ENCODE peak calls at places on chromosomes 16 and 17, in four cellular contexts. H, Z, F and A are unnamed samples. For H3K4me1, the result is how much of the 10 kb centered on the place peaks cover.

GRCh38 chr17:39971076-39971603 is 8.3 kb downstream of the GSDMA start:
- DNase-seq in F (no peak), H (peak), Z (no peak), A (no peak)

GRCh38 chr17:47982645-47983440 is 11.9 kb downstream of the CDK5RAP3 start:
- DNase-seq in H (peak), Z (no peak), F (no peak), A (no peak)

GRCh38 chr16:4176794-4177438 is 60.7 kb upstream of the ADCY9 start:
- DNase-seq in F (peak), H (peak), Z (peak), A (peak)

GRCh38 chr17:8488931-8489330 is 53.2 kb downstream of the NDEL1 start:
- DNase-seq in F (peak), Z (peak), H (peak), A (peak)

GRCh38 chr16:17227278-17227677 is 243.5 kb downstream of the XYLT1 start:
- DNase-seq in Z (no peak), H (no peak), F (peak), A (no peak)

GRCh38 chr17:58786586-58787295 is 31.1 kb downstream of the PPM1E start:
- DNase-seq in Z (peak), H (peak), F (peak), A (peak)

GRCh38 chr16:51408357-51408756 is 257.3 kb upstream of the SALL1 start:
- DNase-seq in F (peak), H (no peak), Z (peak), A (peak)

GRCh38 chr17:37301288-37301687 is 74.5 kb upstream of the C17orf78 start:
- DNase-seq in H (peak), F (no peak), Z (peak), A (peak)

GRCh38 chr17:885971-886571 is 93.5 kb downstream of the NXN start:
- DNase-seq in Z (no peak), F (no peak), H (no peak), A (no peak)

GRCh38 chr17:67879662-67880061 is 54.4 kb downstream of the BPTF start:
- DNase-seq in Z (no peak), F (no peak), H (peak), A (no peak)

GRCh38 chr17:62869885-62870580 is 61.9 kb upstream of the MARCHF10 start:
- DNase-seq in F (peak), H (no peak), Z (peak), A (peak)

GRCh38 chr17:6508026-6508425 is 48.3 kb downstream of the PITPNM3 start:
- DNase-seq in F (no peak), H (no peak), Z (no peak), A (no peak)

GRCh38 chr17:39929657-39930407 is 2.3 kb downstream of the LRRC3C start:
- DNase-seq in H (no peak), F (peak), Z (peak), A (peak)

GRCh38 chr17:29562615-29563014 is 4.2 kb downstream of the ABHD15 start:
- DNase-seq in F (no peak), H (no peak), Z (no peak), A (no peak)

GRCh38 chr17:61159415-61159814 is 240.2 kb upstream of the TBX2 start:
- DNase-seq in F (no peak), H (no peak), Z (peak), A (peak)

GRCh38 chr17:76872221-76872873 is 4.1 kb downstream of the MGAT5B start:
- DNase-seq in F (peak), H (peak), Z (peak), A (peak)

GRCh38 chr17:12536021-12536420 is 129.7 kb upstream of the MYOCD start:
- DNase-seq in Z (no peak), F (no peak), H (no peak), A (no peak)

GRCh38 chr17:19237389-19238166 is 412 bp downstream of the EPN2 start:
- DNase-seq in Z (no peak), H (no peak), F (peak), A (peak)

GRCh38 chr16:55555436-55555835 is 11.0 kb upstream of the CAPNS2 start:
- DNase-seq in F (peak), H (no peak), Z (peak), A (peak)

GRCh38 chr17:63641678-63642077 is 19.5 kb downstream of the MAP3K3 start:
- DNase-seq in H (no peak), Z (no peak), F (no peak), A (no peak)

GRCh38 chr17:2083613-2084128 is 28.8 kb downstream of the HIC1 start:
- DNase-seq in F (no peak), Z (no peak), H (peak), A (no peak)

GRCh38 chr17:2084129-2084765 is 29.3 kb downstream of the HIC1 start:
- DNase-seq in Z (peak), H (peak), F (peak), A (peak)

GRCh38 chr17:2081564-2081963 is 26.7 kb downstream of the HIC1 start:
- DNase-seq in H (no peak), Z (peak), F (no peak), A (peak)

GRCh38 chr17:2084766-2085647 is 30.1 kb downstream of the HIC1 start:
- DNase-seq in Z (peak), F (no peak), H (no peak), A (peak)

DNA sequence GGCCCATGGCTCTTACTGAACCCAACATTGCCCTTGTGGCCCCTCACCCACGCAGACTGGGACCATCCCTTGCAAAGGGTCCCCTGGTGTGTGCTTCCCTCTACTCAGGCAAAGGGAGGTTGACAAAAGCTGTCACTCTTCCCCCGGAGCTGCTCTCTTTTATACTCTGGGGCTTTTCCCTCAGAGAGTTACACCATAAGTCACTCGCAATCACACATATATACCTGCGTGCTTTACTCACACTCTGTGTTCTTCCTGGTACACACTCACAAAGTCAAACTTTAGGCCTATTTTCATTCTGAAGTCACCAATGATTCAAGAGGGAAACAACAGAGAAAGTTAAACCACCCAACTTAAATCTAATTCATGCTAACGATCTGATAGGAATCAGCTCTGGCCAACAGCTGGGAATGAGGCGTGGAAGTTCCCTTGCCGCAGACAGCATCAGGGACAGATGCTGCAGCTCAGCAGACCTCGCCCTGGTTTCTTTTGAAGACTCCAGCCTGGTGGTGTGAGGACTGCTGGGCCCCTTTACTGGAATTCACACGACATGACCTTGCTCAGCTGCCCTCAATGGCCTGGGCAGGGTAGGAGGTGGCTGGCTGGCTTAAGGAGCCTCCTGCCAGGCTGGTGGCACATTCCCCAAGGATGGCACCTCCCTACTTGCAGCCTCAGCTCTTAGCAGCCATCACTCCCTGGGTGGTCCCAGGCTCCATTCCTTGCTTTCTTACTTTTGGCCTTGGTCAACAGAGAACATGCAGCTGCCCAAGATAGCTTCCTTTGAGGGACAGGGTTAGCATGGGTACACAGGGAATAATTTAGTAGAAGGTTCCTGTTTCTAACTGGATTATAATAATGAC is 27.3 kb downstream of the HIC1 start:
- DNase-seq in Z (no peak), H (no peak), F (no peak), A (peak)
- H3K4me1 ChIP-seq in Z (under half), H (under half), F (under half), A (half or more)

GRCh38 chr16:47750371-47750770 is 289.2 kb downstream of the PHKB start:
- DNase-seq in F (no peak), Z (no peak), H (no peak), A (no peak)
- TF ChIP-seq EZH2 in F (no peak), Z (no peak), H (no peak), A (no peak)

GRCh38 chr16:35910409-35910808 is 2451.0 kb downstream of the TP53TG3F start:
- DNase-seq in F (no peak), H (no peak), Z (no peak), A (no peak)

GRCh38 chr16:35908152-35908551 is 2448.7 kb downstream of the TP53TG3F start:
- DNase-seq in F (no peak), Z (no peak), H (no peak), A (no peak)

GRCh38 chr16:35909351-35909954 is 2450.0 kb downstream of the TP53TG3F start:
- DNase-seq in H (no peak), F (no peak), Z (no peak), A (no peak)

GRCh38 chr16:35908942-35909341 is 2449.5 kb downstream of the TP53TG3F start:
- DNase-seq in Z (no peak), H (peak), F (no peak), A (no peak)

DNA sequence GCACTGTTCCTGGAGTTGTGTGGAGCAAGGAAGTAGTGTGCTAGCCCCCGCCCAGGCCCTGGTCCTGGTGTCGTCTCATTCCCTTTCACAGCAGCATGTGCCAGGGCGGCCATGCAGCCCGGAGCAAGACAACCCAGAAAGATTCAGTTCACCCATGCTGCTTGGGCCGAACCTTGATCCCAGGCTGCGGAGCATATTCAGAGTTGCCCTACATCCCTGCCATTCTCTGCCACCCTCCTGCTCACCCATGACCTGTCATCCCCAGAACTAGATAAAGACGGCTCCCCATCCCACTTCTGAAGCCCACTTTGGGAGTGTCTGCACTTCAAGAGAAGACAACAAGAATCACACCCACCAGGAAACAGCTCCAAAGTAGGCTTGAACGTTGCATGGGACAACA is 2452.5 kb downstream of the TP53TG3F start:
- DNase-seq in H (no peak), F (no peak), Z (no peak), A (no peak)
- H3K9ac ChIP-seq in H (no peak), F (no peak), Z (no peak), A (no peak)

DNA sequence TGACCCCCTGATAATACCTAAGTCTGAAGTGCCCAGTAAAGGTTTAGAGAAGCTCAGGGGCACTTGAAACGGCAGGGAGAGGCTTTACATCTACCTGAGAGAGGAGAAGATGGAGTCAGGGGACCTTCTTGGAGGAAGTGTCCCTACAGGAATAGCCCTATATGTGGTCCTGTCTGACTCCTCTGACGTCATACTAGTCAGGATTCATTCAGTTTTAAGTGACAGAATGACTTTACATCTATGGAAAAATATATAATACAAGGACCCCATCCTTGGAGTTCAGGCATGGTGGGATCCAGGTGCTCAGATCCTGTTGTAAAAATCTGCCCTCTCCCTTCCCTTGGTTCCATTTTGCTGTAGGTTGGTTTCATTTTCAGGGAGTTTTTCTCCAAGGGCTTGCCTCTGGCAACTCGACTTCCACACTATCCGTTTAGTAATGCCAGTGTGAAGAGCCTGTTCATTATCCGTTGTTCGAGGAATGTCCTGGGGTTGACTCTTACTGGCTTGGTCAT is 205.6 kb downstream of the IRF8 start:
- DNase-seq in F (no peak), H (no peak), Z (no peak), A (no peak)
- H3K4me1 ChIP-seq in F (under half), H (under half), Z (under half), A (under half)

GRCh38 chr17:79182176-79183160 is 107.8 kb downstream of the ENGASE start:
- DNase-seq in Z (no peak), H (no peak), F (no peak), A (no peak)
- TF ChIP-seq EZH2 in Z (peak), H (no peak), F (no peak), A (no peak)